ENCODE peak calls at places on chromosomes 12 and 14, in four cellular contexts. One of them, this sample, is unnamed.

GRCh38 chr12:52984136-52984535 is 22.1 kb upstream of the EIF4B start:
- DNase-seq in K562: no peak
- DNase-seq in GM12878: no peak
- DNase-seq in HepG2: no peak
- DNase-seq in this sample: peak; percentile 78

GRCh38 chr14:90105756-90106155 is 44.0 kb downstream of the KCNK13 start:
- DNase-seq in GM12878: no peak
- DNase-seq in HepG2: peak; percentile 18
- DNase-seq in K562: no peak
- DNase-seq in this sample: no peak

GRCh38 chr12:29242921-29243431 is 93.9 kb downstream of the FAR2 start:
- DNase-seq in GM12878: no peak
- DNase-seq in K562: no peak
- DNase-seq in HepG2: no peak
- DNase-seq in this sample: no peak

GRCh38 chr12:47739959-47740358 is 14.7 kb upstream of the ENDOU start:
- DNase-seq in HepG2: peak; percentile 15
- DNase-seq in K562: peak; percentile 69
- DNase-seq in GM12878: no peak
- DNase-seq in this sample: no peak

GRCh38 chr12:125245601-125246345 is 180.5 kb downstream of the AACS start:
- DNase-seq in GM12878: no peak
- DNase-seq in HepG2: no peak
- DNase-seq in K562: no peak
- DNase-seq in this sample: no peak

GRCh38 chr12:69342407-69342806 is 5.8 kb upstream of the LYZ start:
- DNase-seq in K562: no peak
- DNase-seq in GM12878: no peak
- DNase-seq in HepG2: no peak
- DNase-seq in this sample: no peak

GRCh38 chr14:85601246-85601645 is 71.3 kb downstream of the FLRT2 start:
- DNase-seq in HepG2: no peak
- DNase-seq in GM12878: no peak
- DNase-seq in K562: no peak
- DNase-seq in this sample: no peak

GRCh38 chr14:64636208-64636979 is 67.8 kb upstream of the PLEKHG3 start:
- DNase-seq in GM12878: no peak
- DNase-seq in HepG2: peak; percentile 27
- DNase-seq in K562: peak; percentile 74
- DNase-seq in this sample: peak; percentile 84

GRCh38 chr12:2052861-2053674 is at the start of gene CACNA1C:
- DNase-seq in HepG2: no peak
- DNase-seq in K562: no peak
- DNase-seq in GM12878: no peak
- DNase-seq in this sample: peak; percentile 30

GRCh38 chr14:101476258-101476930 is 84.9 kb upstream of the DIO3 start:
- DNase-seq in GM12878: no peak
- DNase-seq in HepG2: no peak
- DNase-seq in K562: no peak
- DNase-seq in this sample: no peak

GRCh38 chr12:75722714-75723200 is 211.3 kb upstream of the KRR1 start:
- DNase-seq in HepG2: peak; percentile 67
- DNase-seq in GM12878: peak; percentile 28
- DNase-seq in K562: peak; percentile 15
- DNase-seq in this sample: peak; percentile 43

GRCh38 chr12:56804169-56804568 is 41.0 kb downstream of the HSD17B6 start:
- DNase-seq in K562: no peak
- DNase-seq in GM12878: no peak
- DNase-seq in HepG2: no peak
- DNase-seq in this sample: peak; percentile 21

GRCh38 chr12:17810399-17810798 is 279.6 kb downstream of the RERGL start:
- DNase-seq in GM12878: no peak
- DNase-seq in HepG2: no peak
- DNase-seq in K562: no peak
- DNase-seq in this sample: no peak

GRCh38 chr12:57629897-57630471 is 3.0 kb downstream of the B4GALNT1 start:
- DNase-seq in K562: no peak
- DNase-seq in GM12878: no peak
- DNase-seq in HepG2: no peak
- DNase-seq in this sample: no peak

GRCh38 chr12:91186189-91186588 is 3.6 kb upstream of the DCN start:
- DNase-seq in HepG2: no peak
- DNase-seq in K562: no peak
- DNase-seq in GM12878: no peak
- DNase-seq in this sample: no peak

GRCh38 chr12:127422935-127423585 is 843.9 kb upstream of the TMEM132C start:
- DNase-seq in GM12878: no peak
- DNase-seq in K562: no peak
- DNase-seq in HepG2: no peak
- DNase-seq in this sample: no peak

GRCh38 chr14:106201376-106201775 is 675.0 kb downstream of the TMEM121 start:
- DNase-seq in HepG2: no peak
- DNase-seq in K562: no peak
- DNase-seq in GM12878: no peak
- DNase-seq in this sample: no peak

GRCh38 chr12:53722450-53723041 is 4.7 kb downstream of the CALCOCO1 start:
- DNase-seq in GM12878: peak; percentile 27
- DNase-seq in K562: no peak
- DNase-seq in HepG2: no peak
- DNase-seq in this sample: no peak

GRCh38 chr12:47296828-47297227 is 217.1 kb upstream of the AMIGO2 start:
- DNase-seq in K562: no peak
- DNase-seq in GM12878: no peak
- DNase-seq in HepG2: no peak
- DNase-seq in this sample: no peak

GRCh38 chr12:4282892-4283511 is 9.4 kb downstream of the CCND2 start:
- DNase-seq in HepG2: no peak
- DNase-seq in GM12878: no peak
- DNase-seq in K562: no peak
- DNase-seq in this sample: no peak

GRCh38 chr12:23954332-23954731 is 4.9 kb upstream of the SOX5 start:
- DNase-seq in K562: no peak
- DNase-seq in GM12878: no peak
- DNase-seq in HepG2: no peak
- DNase-seq in this sample: no peak

GRCh38 chr12:97875064-97875463 is 412.5 kb downstream of the RMST start:
- DNase-seq in GM12878: no peak
- DNase-seq in K562: no peak
- DNase-seq in HepG2: no peak
- DNase-seq in this sample: no peak

GRCh38 chr14:22383515-22384166 is 205.4 kb downstream of the DAD1 start:
- DNase-seq in GM12878: peak; percentile 82
- DNase-seq in K562: no peak
- DNase-seq in HepG2: no peak
- DNase-seq in this sample: no peak

GRCh38 chr12:46915861-46916260 is 90.1 kb upstream of the SLC38A4 start:
- DNase-seq in GM12878: no peak
- DNase-seq in K562: no peak
- DNase-seq in HepG2: no peak
- DNase-seq in this sample: no peak

GRCh38 chr12:89080797-89081470 is 271.4 kb downstream of the DUSP6 start:
- DNase-seq in GM12878: no peak
- DNase-seq in HepG2: no peak
- DNase-seq in K562: no peak
- DNase-seq in this sample: no peak

GRCh38 chr12:19689801-19690472 is 250.6 kb downstream of the AEBP2 start:
- DNase-seq in GM12878: no peak
- DNase-seq in HepG2: no peak
- DNase-seq in K562: no peak
- DNase-seq in this sample: no peak

GRCh38 chr12:57693317-57693658 is 644 bp upstream of the OS9 start:
- DNase-seq in GM12878: no peak
- DNase-seq in K562: no peak
- DNase-seq in HepG2: no peak
- DNase-seq in this sample: no peak

GRCh38 chr12:94753071-94753779 is 102.9 kb upstream of the TMCC3 start:
- DNase-seq in K562: no peak
- DNase-seq in GM12878: no peak
- DNase-seq in HepG2: no peak
- DNase-seq in this sample: no peak

GRCh38 chr14:90703841-90704240 is 112.4 kb downstream of the TTC7B start:
- DNase-seq in HepG2: no peak
- DNase-seq in GM12878: no peak
- DNase-seq in K562: no peak
- DNase-seq in this sample: no peak

GRCh38 chr12:49208661-49209060 is 19.8 kb upstream of the TUBA1A start:
- DNase-seq in HepG2: no peak
- DNase-seq in K562: no peak
- DNase-seq in GM12878: no peak
- DNase-seq in this sample: no peak

GRCh38 chr14:91415794-91416743 is 1.6 kb downstream of the CCDC88C start:
- DNase-seq in K562: no peak
- DNase-seq in HepG2: no peak
- DNase-seq in GM12878: peak; percentile 88
- DNase-seq in this sample: no peak

GRCh38 chr12:123767613-123768012 is 5.5 kb downstream of the DNAH10 start:
- DNase-seq in GM12878: peak; percentile 78
- DNase-seq in HepG2: no peak
- DNase-seq in K562: no peak
- DNase-seq in this sample: no peak

GRCh38 chr12:7989827-7990491 is 42.6 kb upstream of the FOXJ2 start:
- DNase-seq in K562: peak; percentile 7
- DNase-seq in GM12878: no peak
- DNase-seq in HepG2: no peak
- DNase-seq in this sample: no peak

GRCh38 chr14:76773956-76774355 is 12.7 kb downstream of the VASH1 start:
- DNase-seq in HepG2: no peak
- DNase-seq in GM12878: no peak
- DNase-seq in K562: no peak
- DNase-seq in this sample: no peak
- H3K27ac ChIP-seq in HepG2: no peak overlapping the region
- H3K27ac ChIP-seq in GM12878: no peak overlapping the region
- H3K27ac ChIP-seq in K562: no peak overlapping the region
- H3K27ac ChIP-seq in this sample: peak overlapping the region; percentile 65

GRCh38 chr12:115398311-115398781 is 714.4 kb upstream of the TBX3 start:
- DNase-seq in HepG2: peak; percentile 92
- DNase-seq in GM12878: no peak
- DNase-seq in K562: no peak
- DNase-seq in this sample: peak; percentile 85
- TF ChIP-seq MYC in HepG2: no peak
- TF ChIP-seq MYC in GM12878: no peak
- TF ChIP-seq MYC in K562: no peak
- TF ChIP-seq MYC in this sample: no peak

DNA sequence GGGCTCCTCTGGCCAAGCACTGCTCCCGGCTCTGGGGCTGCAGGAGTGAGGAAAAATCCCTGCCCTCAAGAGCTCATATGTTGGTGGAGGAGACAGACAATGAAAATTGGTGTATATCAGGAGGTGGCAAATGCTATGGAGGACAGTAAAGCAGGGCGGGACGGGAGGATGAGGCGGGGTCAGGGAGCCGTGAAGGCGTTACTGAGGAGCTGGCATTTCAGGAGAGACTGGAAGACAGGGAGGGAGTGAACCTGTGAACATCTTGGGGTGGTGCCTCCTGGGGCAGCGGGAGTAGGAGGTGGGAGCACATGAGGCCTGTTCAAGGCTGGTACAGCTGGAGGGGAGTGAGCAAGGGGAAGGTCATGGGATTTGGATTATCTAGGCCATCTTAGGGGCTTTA is 26.6 kb downstream of the TSPAN9 start:
- DNase-seq in HepG2: no peak
- DNase-seq in GM12878: no peak
- DNase-seq in K562: no peak
- DNase-seq in this sample: no peak
- H3K27ac ChIP-seq in HepG2: peak overlapping the region; percentile 97
- H3K27ac ChIP-seq in GM12878: no peak overlapping the region
- H3K27ac ChIP-seq in K562: no peak overlapping the region
- H3K27ac ChIP-seq in this sample: no peak overlapping the region

GRCh38 chr14:58641509-58641908 is 3.7 kb downstream of the DACT1 start:
- DNase-seq in K562: no peak
- DNase-seq in GM12878: no peak
- DNase-seq in HepG2: no peak
- DNase-seq in this sample: no peak

GRCh38 chr14:58637391-58638230 is at the start of gene DACT1:
- DNase-seq in GM12878: no peak
- DNase-seq in HepG2: no peak
- DNase-seq in K562: peak; percentile 66
- DNase-seq in this sample: peak; percentile 35

GRCh38 chr14:58638231-58639205 is 756 bp downstream of the DACT1 start:
- DNase-seq in HepG2: no peak
- DNase-seq in GM12878: no peak
- DNase-seq in K562: peak; percentile 7
- DNase-seq in this sample: peak; percentile 10

GRCh38 chr14:58640959-58641358 is 3.2 kb downstream of the DACT1 start:
- DNase-seq in GM12878: no peak
- DNase-seq in K562: no peak
- DNase-seq in HepG2: no peak
- DNase-seq in this sample: no peak

GRCh38 chr14:58639842-58640484 is 2.2 kb downstream of the DACT1 start:
- DNase-seq in K562: no peak
- DNase-seq in HepG2: peak; percentile 15
- DNase-seq in GM12878: peak; percentile 36
- DNase-seq in this sample: peak; percentile 47
- TF ChIP-seq MYC in K562: no peak
- TF ChIP-seq MYC in HepG2: no peak
- TF ChIP-seq MYC in GM12878: no peak
- TF ChIP-seq MYC in this sample: no peak

GRCh38 chr12:32457251-32458025 is 58.1 kb downstream of the FGD4 start:
- DNase-seq in GM12878: no peak
- DNase-seq in HepG2: no peak
- DNase-seq in K562: no peak
- DNase-seq in this sample: no peak

GRCh38 chr12:32451816-32452215 is 52.5 kb downstream of the FGD4 start:
- DNase-seq in HepG2: no peak
- DNase-seq in K562: no peak
- DNase-seq in GM12878: no peak
- DNase-seq in this sample: no peak

GRCh38 chr12:32454866-32455265 is 55.5 kb downstream of the FGD4 start:
- DNase-seq in K562: no peak
- DNase-seq in HepG2: no peak
- DNase-seq in GM12878: no peak
- DNase-seq in this sample: no peak

GRCh38 chr12:32454075-32454474 is 54.7 kb downstream of the FGD4 start:
- DNase-seq in K562: no peak
- DNase-seq in HepG2: no peak
- DNase-seq in GM12878: no peak
- DNase-seq in this sample: peak; percentile 47

DNA sequence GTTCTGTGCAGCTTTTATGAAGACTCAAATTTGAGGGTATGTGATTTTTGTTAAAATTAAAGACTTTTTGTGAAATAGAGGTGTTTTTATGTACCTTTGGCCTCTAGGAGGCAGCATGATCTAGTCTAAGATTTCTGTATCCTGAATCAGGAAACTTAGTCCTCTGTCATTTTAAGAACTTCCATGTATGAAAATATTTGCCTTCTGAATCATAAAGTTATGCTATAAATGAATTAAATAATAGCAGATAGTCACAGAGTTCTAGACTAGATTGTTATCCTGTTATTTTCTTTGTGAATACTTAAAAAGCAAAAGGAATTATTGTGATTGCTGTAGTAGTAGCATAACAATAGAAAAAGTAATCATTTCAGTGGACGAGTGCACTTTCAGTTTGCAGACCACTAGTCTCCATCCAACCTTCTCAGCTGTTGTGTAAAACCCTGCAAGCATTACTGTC is 56.3 kb downstream of the FGD4 start:
- DNase-seq in GM12878: no peak
- DNase-seq in HepG2: peak; percentile 55
- DNase-seq in K562: peak; percentile 31
- DNase-seq in this sample: peak; percentile 66
- H3K27ac ChIP-seq in GM12878: no peak overlapping the region
- H3K27ac ChIP-seq in HepG2: no peak overlapping the region
- H3K27ac ChIP-seq in K562: no peak overlapping the region
- H3K27ac ChIP-seq in this sample: peak overlapping the region; percentile 82